ENCODE peak calls at places on chromosome 4, in four cellular contexts. C, P, M and S are unnamed samples.

GRCh38 chr4:142044271-142044670 is 407.9 kb downstream of the IL15 start:
- DNase-seq in P (no peak), C (peak; percentile 36), M (no peak), S (peak; percentile 50)

GRCh38 chr4:169009281-169010124 is 552 bp downstream of the CBR4 start:
- DNase-seq in M (peak; percentile 35), C (peak; percentile 69), P (peak; percentile 80), S (peak; percentile 67)

GRCh38 chr4:67198757-67199156 is 346.5 kb downstream of the CENPC start:
- DNase-seq in P (peak; percentile 4), C (peak; percentile 63), M (no peak), S (peak; percentile 77)

GRCh38 chr4:15706646-15707362 is 3.9 kb downstream of the BST1 start:
- DNase-seq in C (no peak), M (no peak), P (no peak), S (no peak)

GRCh38 chr4:78610546-78611214 is 59.1 kb downstream of the ANXA3 start:
- DNase-seq in C (no peak), P (peak; percentile 84), M (no peak), S (no peak)

GRCh38 chr4:51999250-51999649 is 20.9 kb downstream of the LRRC66 start:
- DNase-seq in M (no peak), C (no peak), P (no peak), S (no peak)

GRCh38 chr4:13539047-13539720 is 5.1 kb downstream of the NKX3-2 start:
- DNase-seq in P (no peak), C (peak; percentile 52), M (no peak), S (no peak)

GRCh38 chr4:165192500-165192898 is 14.9 kb upstream of the KLHL2 start:
- DNase-seq in M (no peak), C (no peak), P (no peak), S (no peak)

GRCh38 chr4:122552898-122553297 is 68.0 kb downstream of the IL21 start:
- DNase-seq in C (no peak), P (no peak), M (no peak), S (no peak)

GRCh38 chr4:100299019-100299418 is 108.8 kb upstream of the DDIT4L start:
- DNase-seq in P (no peak), C (no peak), M (peak; percentile 8), S (peak; percentile 29)

GRCh38 chr4:169220854-169221311 is 49.9 kb downstream of the SH3RF1 start:
- DNase-seq in C (no peak), P (no peak), M (no peak), S (no peak)

GRCh38 chr4:108004646-108005045 is 15.0 kb downstream of the HADH start:
- DNase-seq in M (no peak), C (peak; percentile 16), P (no peak), S (no peak)

GRCh38 chr4:179624768-179625181 is 2182.5 kb upstream of the AGA start:
- DNase-seq in P (no peak), M (no peak), C (no peak), S (peak; percentile 38)

GRCh38 chr4:152559641-152560040 is 23.7 kb upstream of the FBXW7 start:
- DNase-seq in P (no peak), C (no peak), M (no peak), S (no peak)

GRCh38 chr4:182715548-182715947 is 201.6 kb downstream of the DCTD start:
- DNase-seq in M (no peak), P (no peak), C (no peak), S (no peak)

GRCh38 chr4:100738388-100739165 is 220.8 kb upstream of the EMCN start:
- DNase-seq in P (no peak), C (no peak), M (peak; percentile 79), S (peak; percentile 90)

GRCh38 chr4:185215261-185215660 is 5.9 kb downstream of the SNX25 start:
- DNase-seq in C (peak; percentile 19), M (no peak), P (no peak), S (no peak)

GRCh38 chr4:25896782-25897539 is 17.1 kb upstream of the SMIM20 start:
- DNase-seq in M (no peak), P (no peak), C (no peak), S (no peak)

GRCh38 chr4:158824425-158825274 is 55.8 kb downstream of the FNIP2 start:
- DNase-seq in M (no peak), P (no peak), C (no peak), S (no peak)

GRCh38 chr4:122341906-122342305 is 36.9 kb upstream of the ADAD1 start:
- DNase-seq in P (no peak), C (peak; percentile 13), M (no peak), S (peak; percentile 30)

GRCh38 chr4:51842167-51842553 is 793 bp upstream of the DCUN1D4 start:
- DNase-seq in P (no peak), M (no peak), C (no peak), S (no peak)

GRCh38 chr4:138241281-138242075 is 671 bp downstream of the SLC7A11 start:
- DNase-seq in P (peak; percentile 32), M (no peak), C (peak; percentile 30), S (peak; percentile 30)

GRCh38 chr4:105710678-105711077 is 2.1 kb downstream of the GSTCD start:
- DNase-seq in P (no peak), M (no peak), C (no peak), S (peak; percentile 42)
- H3K4me2 ChIP-seq in P (peak overlapping the region; percentile 83), M (no peak overlapping the region), C (no peak overlapping the region), S (peak overlapping the region; percentile 99)

GRCh38 chr4:148089624-148090023 is 352.6 kb downstream of the NR3C2 start:
- DNase-seq in P (no peak), M (no peak), C (no peak), S (no peak)

GRCh38 chr4:148092316-148093014 is 349.7 kb downstream of the NR3C2 start:
- DNase-seq in M (no peak), P (no peak), C (no peak), S (no peak)

GRCh38 chr4:148090029-148090428 is 352.2 kb downstream of the NR3C2 start:
- DNase-seq in P (no peak), M (no peak), C (no peak), S (no peak)

GRCh38 chr4:148091896-148092295 is 350.3 kb downstream of the NR3C2 start:
- DNase-seq in P (no peak), C (no peak), M (no peak), S (no peak)

DNA sequence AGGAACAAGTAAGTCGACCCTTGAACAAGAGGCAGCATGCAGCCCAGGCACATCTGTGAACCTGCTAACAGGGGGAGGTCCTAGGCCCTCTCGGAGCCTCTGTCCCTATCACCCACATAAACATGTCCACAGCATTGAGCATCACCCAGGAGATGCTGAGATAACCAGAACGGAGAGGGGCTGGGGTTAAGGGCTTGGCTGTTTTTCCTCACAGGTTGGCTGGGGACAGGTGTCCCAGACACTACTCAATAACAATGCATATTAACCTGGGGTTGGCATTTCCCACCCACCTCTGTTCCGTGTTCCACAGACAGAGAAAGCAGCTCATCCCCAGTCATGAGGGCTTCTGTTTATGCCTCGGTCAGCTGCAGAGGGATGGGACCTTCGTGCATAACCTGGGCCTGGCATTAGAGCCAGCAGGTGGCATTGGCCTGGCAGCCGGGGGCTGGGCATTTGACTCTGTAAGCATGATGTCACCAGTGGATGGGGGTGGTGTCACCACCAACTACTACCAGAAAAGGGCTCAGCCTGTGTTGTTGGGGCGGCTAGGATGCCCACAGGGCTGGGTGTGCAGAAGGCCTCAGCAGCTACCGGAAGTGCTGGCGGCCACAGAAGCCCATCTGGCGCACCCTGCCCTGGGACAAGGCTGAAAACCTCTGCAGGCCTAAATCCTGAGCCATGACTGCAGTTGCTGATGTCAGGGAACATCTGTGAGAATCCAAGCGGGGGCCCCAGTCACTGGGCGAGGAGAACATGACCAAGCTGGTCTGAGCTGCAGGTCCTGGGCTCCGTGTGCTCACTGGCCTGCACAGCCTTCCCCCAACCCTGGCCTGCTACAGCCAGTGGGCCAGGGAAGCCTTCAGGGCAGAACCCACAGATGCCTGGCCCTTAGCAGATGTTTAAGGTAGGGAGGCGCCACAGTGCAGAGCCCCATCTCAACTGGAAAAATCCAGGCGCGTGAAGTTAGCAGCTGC is 351.4 kb downstream of the NR3C2 start:
- DNase-seq in M (no peak), C (no peak), P (no peak), S (no peak)
- H3K27ac ChIP-seq in M (no peak overlapping the region), C (no peak overlapping the region), P (no peak overlapping the region), S (no peak overlapping the region)

DNA sequence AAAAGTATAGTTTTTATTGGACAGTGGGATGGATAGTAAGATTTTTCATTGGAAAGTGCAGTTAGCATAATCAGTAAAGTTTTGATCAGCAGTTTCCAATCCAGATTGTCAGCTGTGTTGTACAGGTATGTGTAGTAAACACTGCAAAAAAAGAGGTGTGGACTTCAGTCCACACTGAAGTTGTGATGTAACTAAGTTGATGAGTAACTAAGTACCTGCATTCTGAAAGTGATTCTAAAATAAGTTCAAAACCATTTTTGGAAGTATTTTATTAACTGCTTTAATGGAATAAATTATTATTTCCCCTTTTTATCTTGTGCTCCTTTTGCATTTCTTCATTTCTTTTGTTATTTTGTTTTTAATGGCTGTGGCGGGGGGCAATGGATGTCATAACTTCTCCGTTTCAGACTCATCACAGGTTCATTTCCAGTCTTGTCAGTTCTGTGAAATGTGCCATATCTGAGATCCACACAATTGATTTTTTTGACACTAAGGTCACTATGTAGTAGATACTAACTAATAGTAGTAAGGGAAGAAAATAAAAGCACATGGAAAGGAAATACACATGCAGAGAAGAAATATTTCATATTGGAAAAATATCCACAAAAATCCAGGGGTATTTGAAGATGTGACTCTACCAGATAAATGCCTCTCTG is 247.5 kb downstream of the GABRG1 start:
- DNase-seq in C (no peak), M (no peak), P (no peak), S (no peak)
- H3K9me2 ChIP-seq in C (no peaks in the 10 kb centered on the region), M (no peaks in the 10 kb centered on the region), P (no peaks in the 10 kb centered on the region), S (no peaks in the 10 kb centered on the region)

GRCh38 chr4:103996637-103997036 is 276.9 kb upstream of the TACR3 start:
- DNase-seq in C (peak; percentile 86), P (no peak), M (peak; percentile 78), S (peak; percentile 72)
- H3K4me2 ChIP-seq in C (peak overlapping the region; percentile 31), P (no peak overlapping the region), M (peak overlapping the region; percentile 62), S (peak overlapping the region; percentile 53)

DNA sequence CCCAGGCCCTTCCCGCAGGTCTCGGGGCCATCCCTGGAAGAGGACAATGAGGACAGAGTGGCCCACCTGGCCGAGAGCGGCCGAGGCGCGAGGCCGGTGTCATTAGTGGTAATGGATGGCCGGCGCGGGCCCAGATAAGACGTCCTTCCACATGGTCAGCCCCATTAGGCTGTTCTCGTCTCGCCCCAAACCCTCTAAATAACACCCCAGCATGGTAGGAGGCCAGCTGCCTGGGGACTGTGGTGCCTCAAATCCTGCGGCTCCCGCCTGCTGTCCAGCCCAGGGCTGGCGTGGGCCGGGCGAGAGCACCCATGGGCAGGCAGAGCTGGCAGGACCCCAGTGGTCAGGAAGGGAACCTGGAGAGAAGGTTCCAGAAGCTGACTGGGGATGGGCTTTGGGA is 121.7 kb downstream of the FAM53A start:
- DNase-seq in C (no peak), P (no peak), M (no peak), S (no peak)
- H3K27ac ChIP-seq in C (no peak overlapping the region), P (no peak overlapping the region), M (no peak overlapping the region), S (no peak overlapping the region)